ENCODE peak calls at places on chromosomes 6 and 20, in four cellular contexts. D is GM12878, R is spleen, K is substantia nigra. W is an unnamed sample.

GRCh38 chr20:17315491-17316231 is 88.8 kb downstream of the PCSK2 start:
- DNase-seq in R (no peak), K (no peak), D (no peak), W (no peak)

GRCh38 chr6:27866370-27867050 is 45.7 kb downstream of the OR2B2 start:
- DNase-seq in R (no peak), K (no peak), D (peak), W (no peak)

GRCh38 chr6:50147371-50147770 is 97.6 kb upstream of the DEFB112 start:
- DNase-seq in D (no peak), R (no peak), K (no peak), W (no peak)

GRCh38 chr20:38171301-38172010 is 6.4 kb upstream of the TGM2 start:
- DNase-seq in R (no peak), K (no peak), D (no peak), W (no peak)

GRCh38 chr6:126824226-126824625 is 294.2 kb upstream of the RSPO3 start:
- DNase-seq in K (no peak), D (no peak), R (no peak), W (no peak)

GRCh38 chr6:135033238-135033637 is 21.4 kb downstream of the HBS1L start:
- DNase-seq in R (no peak), D (no peak), K (no peak), W (no peak)

GRCh38 chr6:28719275-28719940 is 193.7 kb downstream of the GPX5 start:
- DNase-seq in D (no peak), R (no peak), K (no peak), W (no peak)

GRCh38 chr6:157514659-157515496 is 133.9 kb downstream of the ZDHHC14 start:
- DNase-seq in D (no peak), K (no peak), R (no peak), W (no peak)

GRCh38 chr20:5945963-5946362 is 4.4 kb downstream of the TRMT6 start:
- DNase-seq in D (no peak), R (no peak), K (no peak), W (no peak)

GRCh38 chr20:47465335-47466090 is 36.2 kb upstream of the NCOA3 start:
- DNase-seq in R (no peak), D (no peak), K (no peak), W (no peak)
- H3K27ac ChIP-seq in R (no peak), D (no peak), K (no peak), W (no peak)

GRCh38 chr6:100175814-100176275 is 181.8 kb upstream of the MCHR2 start:
- DNase-seq in K (no peak), D (no peak), R (no peak), W (peak)
- H3K27ac ChIP-seq in K (no peak), D (no peak), R (no peak), W (no peak)

DNA sequence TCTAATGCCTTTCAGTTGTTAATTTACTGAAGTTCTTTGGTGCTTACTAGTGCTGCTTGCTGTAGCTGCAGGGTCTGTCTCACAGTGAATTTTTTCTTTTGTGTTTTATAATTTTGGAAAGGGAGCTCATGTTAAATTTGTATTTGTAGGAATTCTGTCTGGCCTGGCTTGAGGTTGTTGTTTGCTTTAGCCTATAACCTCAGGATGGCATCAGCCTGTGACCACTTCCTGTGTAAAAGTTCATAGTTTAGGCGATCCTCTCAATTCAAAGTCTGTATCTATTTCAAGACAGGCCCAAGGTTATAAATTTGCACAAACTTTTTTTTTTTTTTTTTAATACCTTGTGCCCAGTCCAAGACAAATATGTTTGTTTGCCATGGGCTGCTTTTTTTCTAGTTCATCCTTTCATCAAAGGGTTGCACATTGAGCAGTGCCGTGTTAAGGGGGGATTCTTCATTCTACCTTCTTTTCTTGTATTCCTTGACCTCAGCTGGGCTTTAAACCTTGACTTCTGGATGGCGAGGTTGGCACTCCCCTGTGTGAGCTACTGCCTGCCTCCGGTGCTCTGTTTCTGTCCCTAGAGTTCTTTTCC is 7.3 kb downstream of the RIPK1 start:
- DNase-seq in D (no peak), K (no peak), R (no peak), W (no peak)
- H3K27ac ChIP-seq in D (no peak), K (no peak), R (no peak), W (no peak)

DNA sequence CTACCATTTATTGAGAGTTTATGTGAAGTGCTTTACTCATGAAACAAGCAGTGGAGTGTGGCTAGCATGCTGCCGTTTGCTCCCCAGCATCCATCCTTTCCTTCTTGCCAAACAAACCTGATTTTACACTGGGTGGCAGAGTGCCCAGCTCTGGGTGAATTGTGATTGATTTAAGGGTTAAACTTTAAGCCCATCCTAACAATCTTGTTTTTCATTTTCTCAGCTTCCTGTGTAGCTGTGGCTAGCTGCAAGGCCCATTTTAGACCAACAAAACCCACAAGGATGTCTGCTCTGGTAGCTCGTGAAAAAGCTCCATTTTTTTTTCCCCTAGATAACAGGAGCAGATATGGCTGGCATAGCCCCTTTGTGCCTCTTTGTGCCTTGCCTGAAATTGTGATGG is 77.7 kb upstream of the KCNG1 start:
- DNase-seq in K (no peak), D (no peak), R (no peak), W (no peak)
- H3K27ac ChIP-seq in K (no peak), D (no peak), R (no peak), W (no peak)

DNA sequence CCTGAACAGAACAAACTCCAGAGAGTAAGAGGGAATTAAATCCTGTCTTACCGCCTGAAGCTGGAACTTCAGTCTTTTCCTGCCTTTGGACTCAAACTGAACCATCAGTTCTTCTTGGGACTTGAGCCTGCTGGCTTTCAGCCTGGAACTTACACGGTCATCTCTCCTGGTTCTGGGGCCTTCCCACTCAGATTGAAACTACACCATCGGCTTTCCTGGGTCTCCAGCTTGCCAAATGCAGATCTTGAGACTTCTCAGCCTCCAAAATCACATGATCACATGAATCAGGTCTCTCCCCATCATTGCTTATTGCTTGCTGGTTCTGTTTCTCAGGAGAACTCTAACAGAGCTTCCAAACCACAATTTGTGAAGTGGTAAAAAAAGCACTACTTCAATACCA is 276.3 kb downstream of the KIF16B start:
- DNase-seq in K (no peak), R (no peak), D (no peak), W (no peak)
- H3K27ac ChIP-seq in K (no peak), R (no peak), D (no peak), W (no peak)

GRCh38 chr6:1326535-1327121 is 14.7 kb downstream of the FOXQ1 start:
- DNase-seq in R (no peak), K (no peak), D (no peak), W (no peak)
- H3K27ac ChIP-seq in R (no peak), K (no peak), D (no peak), W (no peak)

GRCh38 chr6:166972101-166972500 is 15.8 kb upstream of the RNASET2 start:
- DNase-seq in R (no peak), K (no peak), D (no peak), W (no peak)

GRCh38 chr6:166966268-166966667 is 9.9 kb upstream of the RNASET2 start:
- DNase-seq in R (no peak), K (no peak), D (no peak), W (no peak)

GRCh38 chr6:166970776-166971175 is 14.4 kb upstream of the RNASET2 start:
- DNase-seq in D (no peak), R (no peak), K (no peak), W (no peak)

GRCh38 chr6:166971271-166971670 is 14.9 kb upstream of the RNASET2 start:
- DNase-seq in R (no peak), D (no peak), K (no peak), W (no peak)

GRCh38 chr6:166969390-166970002 is 13.1 kb upstream of the RNASET2 start:
- DNase-seq in K (no peak), R (no peak), D (no peak), W (no peak)
- H3K27ac ChIP-seq in K (peak), R (no peak), D (no peak), W (no peak)

GRCh38 chr20:9022361-9022760 is 46.5 kb upstream of the PLCB4 start:
- DNase-seq in K (no peak), D (no peak), R (no peak), W (no peak)

GRCh38 chr20:9024596-9024995 is 44.3 kb upstream of the PLCB4 start:
- DNase-seq in R (no peak), D (no peak), K (no peak), W (no peak)

GRCh38 chr20:9019833-9020232 is 49.1 kb upstream of the PLCB4 start:
- DNase-seq in D (no peak), R (no peak), K (no peak), W (no peak)

GRCh38 chr20:9021216-9021615 is 47.7 kb upstream of the PLCB4 start:
- DNase-seq in D (no peak), K (no peak), R (no peak), W (no peak)

GRCh38 chr20:9021699-9022098 is 47.2 kb upstream of the PLCB4 start:
- DNase-seq in D (no peak), R (no peak), K (no peak), W (no peak)
- H3K27ac ChIP-seq in D (no peak), R (no peak), K (no peak), W (no peak)

W was measured in caudate nucleus.